ENCODE peak calls at places on chromosomes 16 and 17, in four cellular contexts. A is K562, V is HepG2, N is GM12878. X is an unnamed sample.

GRCh38 chr17:13544292-13544691 is 57.4 kb downstream of the HS3ST3A1 start:
- DNase-seq in N (no peak), V (no peak), A (no peak), X (no peak)

GRCh38 chr17:3035256-3035967 is 28.0 kb downstream of the OR1D5 start:
- DNase-seq in A (no peak), V (no peak), N (no peak), X (no peak)

GRCh38 chr17:48451489-48451888 is 21.5 kb upstream of the SKAP1 start:
- DNase-seq in N (no peak), A (no peak), V (no peak), X (no peak)

GRCh38 chr17:77842148-77842905 is 116.2 kb upstream of the TNRC6C start:
- DNase-seq in V (no peak), N (no peak), A (no peak), X (no peak)

GRCh38 chr17:41404024-41404651 is 6.7 kb upstream of the KRT31 start:
- DNase-seq in A (no peak), V (peak; percentile 95), N (no peak), X (no peak)

GRCh38 chr17:14776791-14777190 is 475.9 kb downstream of the HS3ST3B1 start:
- DNase-seq in V (no peak), A (no peak), N (no peak), X (no peak)

GRCh38 chr16:28107232-28107631 is 43.7 kb upstream of the GSG1L start:
- DNase-seq in V (no peak), A (no peak), N (no peak), X (no peak)

GRCh38 chr17:29069526-29070041 is 26.6 kb downstream of the PIPOX start:
- DNase-seq in V (no peak), A (peak; percentile 76), N (no peak), X (no peak)

GRCh38 chr17:82238562-82239201 is 9.8 kb downstream of the SLC16A3 start:
- DNase-seq in N (no peak), A (peak; percentile 72), V (no peak), X (no peak)

GRCh38 chr17:65173284-65173793 is 36.2 kb downstream of the RGS9 start:
- DNase-seq in N (no peak), A (peak; percentile 89), V (no peak), X (no peak)

GRCh38 chr16:77450790-77451487 is 16.1 kb upstream of the ADAMTS18 start:
- DNase-seq in N (no peak), A (no peak), V (no peak), X (no peak)

GRCh38 chr16:89863741-89864391 is 9.5 kb upstream of the TCF25 start:
- DNase-seq in V (no peak), A (no peak), N (peak; percentile 69), X (no peak)

GRCh38 chr17:41052594-41052993 is 2.4 kb downstream of the KRTAP2-2 start:
- DNase-seq in N (no peak), A (no peak), V (no peak), X (no peak)

GRCh38 chr16:47927330-47927729 is 228.5 kb downstream of the ABCC12 start:
- DNase-seq in A (no peak), N (no peak), V (no peak), X (no peak)

GRCh38 chr16:70556063-70556462 is 32.4 kb downstream of the SF3B3 start:
- DNase-seq in A (no peak), V (no peak), N (no peak), X (no peak)

GRCh38 chr17:66531826-66532439 is 229.5 kb downstream of the PRKCA start:
- DNase-seq in V (no peak), N (no peak), A (no peak), X (no peak)

GRCh38 chr17:81665205-81666091 is 957 bp downstream of the OXLD1 start:
- DNase-seq in N (no peak), V (peak; percentile 47), A (peak; percentile 49), X (peak; percentile 53)

GRCh38 chr17:19520641-19521040 is 13.0 kb upstream of the SLC47A1 start:
- DNase-seq in A (no peak), V (no peak), N (no peak), X (no peak)

GRCh38 chr16:20853981-20854620 is 46.1 kb downstream of the DCUN1D3 start:
- DNase-seq in A (no peak), V (no peak), N (no peak), X (no peak)

GRCh38 chr16:87853411-87854052 is 15.8 kb downstream of the SLC7A5 start:
- DNase-seq in N (peak; percentile 57), A (peak; percentile 89), V (peak; percentile 89), X (peak; percentile 85)

GRCh38 chr17:72069744-72070143 is 51.1 kb upstream of the SOX9 start:
- DNase-seq in N (no peak), A (no peak), V (no peak), X (no peak)

GRCh38 chr17:17352836-17353624 is 49.9 kb downstream of the NT5M start:
- DNase-seq in A (no peak), N (no peak), V (no peak), X (no peak)

GRCh38 chr17:31743767-31744166 is 115.3 kb downstream of the COPRS start:
- DNase-seq in A (no peak), N (no peak), V (no peak), X (no peak)

GRCh38 chr16:24114876-24115275 is 141.3 kb upstream of the CACNG3 start:
- DNase-seq in N (no peak), A (no peak), V (no peak), X (no peak)

GRCh38 chr17:66331038-66331816 is 28.8 kb downstream of the PRKCA start:
- DNase-seq in A (peak; percentile 23), V (no peak), N (no peak), X (no peak)

GRCh38 chr17:62847426-62847825 is 39.3 kb upstream of the MARCHF10 start:
- DNase-seq in N (no peak), A (no peak), V (no peak), X (no peak)

DNA sequence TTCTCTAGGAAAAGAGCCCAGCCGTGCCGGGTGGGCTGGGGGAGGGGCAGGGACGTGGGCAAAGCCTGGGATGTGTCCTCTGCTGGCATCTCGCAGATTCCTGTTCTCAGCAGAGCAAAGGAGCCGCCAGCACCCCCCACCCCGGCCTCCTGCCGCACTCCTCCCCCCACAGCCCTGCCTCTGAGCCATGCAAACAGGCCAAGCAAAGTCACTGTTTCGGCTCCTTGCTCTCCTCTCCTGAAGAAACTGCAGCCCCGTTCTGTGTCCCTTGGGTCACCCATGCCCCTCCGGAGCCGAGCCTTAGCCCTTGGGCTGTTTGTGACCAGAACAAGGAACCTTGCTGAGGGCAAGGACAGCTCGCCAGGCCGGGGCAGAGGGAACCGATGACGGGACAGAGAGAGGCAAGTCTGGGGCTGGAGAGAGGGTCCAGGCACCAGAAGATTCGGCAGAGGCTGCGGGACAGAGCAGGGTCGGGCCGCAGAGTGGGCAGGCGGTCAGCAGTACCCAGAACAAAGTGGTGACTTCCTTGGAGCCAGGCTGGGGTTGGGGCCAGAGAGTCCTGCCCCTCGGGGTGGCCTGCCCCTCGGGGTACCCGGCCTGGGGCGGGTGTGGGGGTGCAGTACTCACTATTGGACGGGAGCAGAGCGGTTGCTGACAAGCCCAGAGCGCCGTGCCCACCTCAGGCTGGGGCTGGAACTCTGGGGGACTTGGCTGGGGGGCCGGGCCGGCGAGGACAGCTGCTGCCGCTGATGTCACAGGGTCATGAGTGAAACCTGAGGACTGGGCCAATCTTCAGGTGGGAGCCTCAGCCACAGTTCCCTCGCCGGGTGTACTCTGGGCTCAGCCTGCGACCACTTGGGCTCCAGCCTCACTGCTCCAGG is 9.2 kb upstream of the PRR29 start:
- DNase-seq in V (no peak), A (no peak), N (no peak), X (no peak)
- TF ChIP-seq FOXM1 in V (no peak), A (no peak), N (no peak), X (no peak)

GRCh38 chr17:69516225-69516624 is 101.7 kb downstream of the MAP2K6 start:
- DNase-seq in N (no peak), V (no peak), A (no peak), X (no peak)

GRCh38 chr17:69516911-69517310 is 102.4 kb downstream of the MAP2K6 start:
- DNase-seq in V (no peak), A (no peak), N (peak; percentile 77), X (no peak)

GRCh38 chr17:69511244-69511643 is 96.7 kb downstream of the MAP2K6 start:
- DNase-seq in N (no peak), A (no peak), V (no peak), X (no peak)

GRCh38 chr17:69508814-69509213 is 94.3 kb downstream of the MAP2K6 start:
- DNase-seq in V (no peak), N (no peak), A (no peak), X (no peak)

DNA sequence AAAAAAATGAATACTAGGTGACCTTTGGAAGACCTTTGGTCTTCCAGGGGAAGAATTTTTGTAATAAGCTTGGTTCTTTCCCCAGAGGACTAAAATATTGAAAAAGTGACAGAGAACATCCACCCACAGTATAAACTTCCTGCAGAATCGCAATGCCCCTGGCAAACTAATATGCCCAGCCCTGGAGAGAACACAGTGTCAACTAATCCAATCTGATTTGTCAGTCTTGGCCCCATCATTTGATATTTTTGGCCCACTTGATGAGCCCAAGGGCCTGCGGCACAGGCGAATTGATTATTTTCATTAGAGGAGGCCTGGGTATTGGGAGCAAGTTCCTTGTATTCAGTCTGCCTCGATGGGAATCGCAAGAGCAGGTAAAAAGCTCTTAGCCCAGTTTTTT is 98.4 kb downstream of the MAP2K6 start:
- DNase-seq in A (no peak), V (no peak), N (no peak), X (no peak)
- TF ChIP-seq BHLHE40 in A (no peak), V (no peak), N (no peak), X (no peak)

GRCh38 chr17:50196826-50197225 is 4.6 kb downstream of the COL1A1 start:
- DNase-seq in V (no peak), A (no peak), N (no peak), X (no peak)

GRCh38 chr17:50196036-50196435 is 5.4 kb downstream of the COL1A1 start:
- DNase-seq in N (no peak), A (no peak), V (no peak), X (no peak)

GRCh38 chr17:50199651-50200446 is 1.6 kb downstream of the COL1A1 start:
- DNase-seq in N (no peak), A (peak; percentile 96), V (peak; percentile 64), X (peak; percentile 94)

GRCh38 chr17:50199211-50199633 is 2.2 kb downstream of the COL1A1 start:
- DNase-seq in A (no peak), N (no peak), V (no peak), X (no peak)

DNA sequence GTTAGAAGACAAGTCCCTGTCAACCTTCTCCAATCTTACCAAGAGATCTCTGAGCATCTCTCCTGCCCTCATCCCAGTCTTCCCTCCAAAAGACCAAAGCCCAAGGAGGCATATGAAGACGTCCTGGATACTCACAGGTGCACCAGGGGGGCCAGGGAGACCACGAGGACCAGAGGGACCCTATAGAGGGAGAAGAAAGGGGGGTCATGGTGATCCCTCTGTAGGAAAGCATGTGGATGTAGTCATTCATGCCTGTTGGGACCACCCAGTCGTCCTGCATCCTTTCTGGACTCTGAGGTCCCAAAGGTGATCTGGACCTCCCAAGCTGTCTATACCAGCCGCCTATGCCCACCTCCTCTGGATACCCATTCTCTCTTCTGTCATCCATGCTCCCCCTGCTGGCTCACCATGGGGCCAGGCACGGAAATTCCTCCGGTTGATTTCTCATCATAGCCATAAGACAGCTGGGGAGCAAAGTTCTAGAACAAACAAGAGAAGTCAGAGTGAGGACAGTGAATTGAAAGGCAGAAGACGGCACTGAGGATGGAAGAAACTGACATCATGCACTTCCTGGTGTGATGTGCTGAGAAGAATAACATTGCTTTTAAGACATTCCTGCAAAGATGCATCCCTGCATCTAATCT is 3.3 kb downstream of the COL1A1 start:
- DNase-seq in V (peak; percentile 72), A (peak; percentile 47), N (no peak), X (peak; percentile 51)
- TF ChIP-seq FOXM1 in V (no peak), A (no peak), N (no peak), X (no peak)

DNA sequence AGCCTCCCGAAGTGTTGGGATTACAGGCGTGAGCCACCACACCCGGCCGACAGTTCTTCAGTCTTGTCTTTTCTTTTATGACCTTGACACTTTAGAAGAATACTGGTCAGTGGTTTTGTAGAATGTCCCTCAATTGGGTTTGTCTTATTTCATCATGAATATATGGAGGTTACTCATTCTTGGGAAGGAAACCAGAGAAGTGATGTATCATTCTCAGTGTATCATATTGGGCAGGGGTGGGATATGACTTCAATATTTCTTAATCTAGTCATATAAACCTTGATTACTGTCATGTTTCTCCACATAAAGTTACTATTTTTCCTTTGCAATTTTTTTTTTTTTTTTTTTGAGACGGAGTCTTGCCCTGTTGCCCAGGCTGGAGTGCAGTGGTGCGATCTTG is 36.9 kb downstream of the SNTB2 start:
- DNase-seq in V (no peak), N (no peak), A (no peak), X (no peak)
- TF ChIP-seq BHLHE40 in V (no peak), N (no peak), A (no peak), X (no peak)